ENCODE peak calls at places on chromosomes 6 and 20, in four cellular contexts. X is H9, R is IMR-90, W is H1. H is an unnamed sample. For H3K4me1, the result is how much of the 10 kb centered on the place peaks cover.

GRCh38 chr6:106390088-106390487 is 29.6 kb downstream of the CRYBG1 start:
- DNase-seq in X (no peak), R (no peak), W (no peak), H (no peak)

GRCh38 chr6:157510329-157511188 is 129.6 kb downstream of the ZDHHC14 start:
- DNase-seq in X (peak), R (no peak), W (no peak), H (no peak)

GRCh38 chr6:108114861-108115597 is 40.5 kb upstream of the OSTM1 start:
- DNase-seq in X (peak), R (peak), W (peak), H (peak)

GRCh38 chr6:93675856-93676255 is 256.5 kb upstream of the EPHA7 start:
- DNase-seq in X (no peak), R (no peak), W (no peak), H (no peak)

GRCh38 chr20:61803903-61804804 is 261.5 kb downstream of the TAF4 start:
- DNase-seq in X (no peak), R (peak), W (no peak), H (peak)

GRCh38 chr6:32113386-32114352 is 4.5 kb upstream of the TNXB start:
- DNase-seq in X (peak), R (peak), W (no peak), H (peak)

GRCh38 chr6:56840467-56841371 is 114.2 kb upstream of the BEND6 start:
- DNase-seq in X (no peak), R (peak), W (no peak), H (peak)

GRCh38 chr6:3438190-3439167 is 18.4 kb downstream of the SLC22A23 start:
- DNase-seq in X (no peak), R (peak), W (no peak), H (no peak)

GRCh38 chr6:1396952-1397868 is 7.8 kb downstream of the FOXF2 start:
- DNase-seq in X (peak), R (peak), W (peak), H (peak)

GRCh38 chr6:28648878-28649375 is 123.2 kb downstream of the GPX5 start:
- DNase-seq in X (no peak), R (no peak), W (peak), H (no peak)

GRCh38 chr6:139131736-139132285 is 3.1 kb upstream of the HECA start:
- DNase-seq in X (no peak), R (no peak), W (no peak), H (no peak)

GRCh38 chr6:27761391-27761790 is 150.8 kb downstream of the OR2B2 start:
- DNase-seq in X (no peak), R (no peak), W (no peak), H (no peak)

GRCh38 chr6:150720774-150721233 is 121.1 kb downstream of the PLEKHG1 start:
- DNase-seq in X (no peak), R (no peak), W (no peak), H (peak)

GRCh38 chr6:108166664-108167448 is 1.0 kb downstream of the NR2E1 start:
- DNase-seq in X (peak), R (no peak), W (no peak), H (no peak)

GRCh38 chr20:325889-326644 is 715 bp downstream of the SOX12 start:
- DNase-seq in X (peak), R (peak), W (peak), H (peak)

GRCh38 chr6:117605169-117605826 is 3.0 kb upstream of the GOPC start:
- DNase-seq in X (peak), R (peak), W (no peak), H (peak)

GRCh38 chr6:112927641-112928040 is 580.5 kb downstream of the RFPL4B start:
- DNase-seq in X (no peak), R (peak), W (no peak), H (no peak)

GRCh38 chr6:123415844-123416468 is 220.8 kb downstream of the TRDN start:
- DNase-seq in X (peak), R (peak), W (peak), H (peak)

GRCh38 chr6:105259912-105260889 is 80.4 kb upstream of the POPDC3 start:
- DNase-seq in X (no peak), R (no peak), W (no peak), H (peak)

GRCh38 chr6:38651121-38651784 is 11.5 kb upstream of the BTBD9 start:
- DNase-seq in X (no peak), R (peak), W (no peak), H (no peak)

GRCh38 chr20:41135187-41135887 is 2.0 kb upstream of the PLCG1 start:
- DNase-seq in X (peak), R (peak), W (peak), H (peak)

GRCh38 chr6:70693887-70694286 is 26.2 kb downstream of the SMAP1 start:
- DNase-seq in X (no peak), R (no peak), W (no peak), H (no peak)

GRCh38 chr6:47414517-47415167 is 62.9 kb upstream of the CD2AP start:
- DNase-seq in X (no peak), R (peak), W (no peak), H (peak)

GRCh38 chr6:12137480-12137879 is 125.4 kb downstream of the HIVEP1 start:
- DNase-seq in X (no peak), R (peak), W (no peak), H (no peak)

GRCh38 chr20:4509825-4510522 is 211.7 kb upstream of the PRND start:
- DNase-seq in X (no peak), R (peak), W (no peak), H (no peak)

DNA sequence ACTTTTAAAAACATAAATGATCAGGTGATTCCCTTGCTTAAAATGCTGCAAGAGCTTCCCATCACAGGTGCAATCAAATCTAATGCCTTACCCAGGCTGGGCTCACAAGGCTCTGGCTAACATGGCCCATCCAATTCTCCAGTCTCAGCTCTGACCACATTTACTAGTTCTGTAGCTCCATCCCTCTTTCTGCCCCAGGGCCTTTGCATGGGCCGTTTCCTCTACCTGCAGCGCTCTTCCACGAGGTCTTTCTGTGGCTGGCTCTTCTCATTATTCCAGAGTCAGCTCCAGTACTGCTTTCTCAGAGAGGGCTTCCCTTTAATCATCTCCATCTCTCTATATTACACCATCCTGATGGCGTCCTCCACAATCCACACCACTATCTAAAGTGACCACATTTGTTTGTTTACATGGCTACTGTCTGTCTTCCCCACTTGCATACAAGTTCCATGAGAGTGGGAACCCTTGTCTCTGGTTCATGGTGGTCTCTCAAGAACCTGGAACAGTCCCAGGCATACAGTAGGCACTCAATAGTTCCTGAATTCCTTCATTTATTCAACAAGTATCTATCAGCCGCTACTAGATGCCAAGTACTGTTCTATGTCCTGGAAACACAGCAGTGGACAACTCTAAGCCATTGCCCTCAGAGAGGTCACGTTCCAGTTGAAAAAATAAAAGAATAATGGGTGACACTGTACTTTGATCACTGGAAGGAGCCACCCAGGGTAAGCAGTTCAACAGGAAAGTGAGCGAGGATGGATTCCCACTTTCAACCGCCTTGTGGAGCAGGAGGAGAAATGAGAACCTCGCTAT is 12.6 kb downstream of the CYP24A1 start:
- DNase-seq in X (no peak), R (no peak), W (no peak), H (no peak)
- H4K5ac ChIP-seq in X (no peak), R (no peak), W (no peak), H (no peak)

DNA sequence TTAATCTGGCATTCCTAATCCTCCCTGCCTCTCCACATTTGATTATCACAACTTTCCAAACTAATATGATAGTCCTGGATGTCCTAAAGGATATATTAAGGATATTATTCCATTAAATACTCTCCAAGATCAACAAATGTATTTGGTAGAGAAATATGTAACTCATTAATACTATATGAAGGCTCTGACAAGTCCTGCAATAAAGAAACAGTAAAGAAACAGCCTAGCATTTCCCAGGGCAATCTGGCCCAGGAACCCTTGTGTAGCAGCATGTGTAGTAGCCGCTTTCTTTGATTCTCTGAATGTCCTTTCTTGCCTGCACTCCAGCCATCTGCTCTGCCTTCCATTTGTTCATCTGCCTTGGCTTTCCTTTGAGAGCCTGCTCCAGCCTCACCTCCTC is 23.7 kb downstream of the TRAM2 start:
- DNase-seq in X (no peak), R (no peak), W (no peak), H (no peak)
- H3K4me1 ChIP-seq in X (under half), R (half or more), W (under half), H (under half)

GRCh38 chr6:26521485-26522391 is 16.4 kb upstream of the HMGN4 start:
- DNase-seq in X (peak), R (peak), W (peak), H (peak)
- H3K4ac ChIP-seq in X (no peak), R (peak), W (peak), H (peak)

GRCh38 chr6:116020738-116021137 is 40.0 kb downstream of the FRK start:
- DNase-seq in X (no peak), R (no peak), W (no peak), H (no peak)

GRCh38 chr6:116017546-116018276 is 43.0 kb downstream of the FRK start:
- DNase-seq in X (no peak), R (no peak), W (no peak), H (no peak)

GRCh38 chr6:116016846-116017545 is 43.7 kb downstream of the FRK start:
- DNase-seq in X (no peak), R (peak), W (no peak), H (no peak)

GRCh38 chr6:116018976-116019375 is 41.7 kb downstream of the FRK start:
- DNase-seq in X (no peak), R (peak), W (no peak), H (no peak)

DNA sequence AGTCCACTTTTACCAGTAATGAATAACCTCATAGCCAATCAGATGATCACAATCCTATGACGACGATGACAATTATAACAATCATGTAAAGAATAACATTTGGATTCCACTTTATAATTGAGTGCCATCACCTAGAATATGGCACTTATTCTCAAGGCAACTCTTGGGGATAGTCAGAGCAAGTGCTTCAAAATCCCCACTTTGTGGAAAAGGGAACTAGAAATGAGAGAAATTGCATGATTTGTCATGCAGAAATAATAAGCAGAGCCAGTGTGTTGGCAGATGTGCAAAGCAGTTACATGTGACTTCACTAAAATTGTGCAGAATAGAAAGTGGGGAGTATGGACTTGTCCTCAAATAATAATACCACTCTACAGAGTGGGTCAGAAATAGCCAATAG is 41.3 kb downstream of the FRK start:
- DNase-seq in X (no peak), R (no peak), W (no peak), H (no peak)
- H4K5ac ChIP-seq in X (no peak), R (no peak), W (no peak), H (no peak)

DNA sequence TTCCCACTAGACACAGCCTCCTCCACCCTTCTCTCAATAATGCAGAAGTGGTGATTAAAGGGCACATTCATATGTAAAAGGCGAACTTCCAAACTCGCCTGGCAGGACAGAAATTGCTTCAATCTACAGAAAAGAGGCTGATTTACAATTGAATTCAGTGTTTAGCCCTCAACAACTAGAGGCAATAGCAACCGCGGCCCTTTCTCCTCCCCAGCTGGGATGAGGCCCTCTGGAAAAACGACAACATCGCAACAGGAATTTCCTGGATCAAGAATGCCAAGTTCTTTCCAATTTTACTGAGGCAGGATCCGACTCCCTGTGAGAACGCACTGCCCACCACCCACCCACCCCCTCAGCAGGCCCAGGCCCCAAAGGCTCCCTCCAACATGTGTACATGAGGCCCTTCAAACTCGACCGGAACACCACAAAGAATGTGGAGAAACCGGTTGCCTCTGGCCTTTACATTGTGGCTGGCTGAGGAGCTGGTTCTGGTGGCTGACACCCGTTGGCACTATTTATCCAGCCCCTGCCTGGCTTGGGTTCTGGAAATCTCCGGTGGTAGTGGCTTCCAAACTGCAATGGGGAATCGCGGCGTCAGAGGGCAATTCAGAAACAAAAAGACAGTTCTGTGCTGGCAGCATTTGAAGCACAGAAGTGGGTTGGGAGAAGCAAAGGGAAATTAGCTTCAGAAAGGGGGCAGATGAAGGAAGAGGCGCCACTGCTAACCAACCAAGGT is 36.8 kb downstream of the ZMYND8 start:
- DNase-seq in X (peak), R (peak), W (peak), H (peak)
- H3K4me1 ChIP-seq in X (under half), R (under half), W (half or more), H (under half)

GRCh38 chr6:11093065-11093590 is 506 bp upstream of the SMIM13 start:
- DNase-seq in X (peak), R (peak), W (no peak), H (no peak)
- H3K4ac ChIP-seq in X (no peak), R (peak), W (no peak), H (peak)